ENCODE peak calls at places on chromosomes 5 and 9, in four cellular contexts. U is activated T-cell treated with anti-CD3 and anti-CD28 coated beads for 48 hours, O is posterior vena cava, K is mucosa of gallbladder. R is an unnamed sample.

GRCh38 chr5:80481019-80481893 is 6.6 kb upstream of the FAM151B start:
- DNase-seq in U (peak), K (peak), O (no peak), R (peak)

GRCh38 chr9:120481248-120481647 is 98.7 kb downstream of the CDK5RAP2 start:
- DNase-seq in U (no peak), K (no peak), O (no peak), R (no peak)

GRCh38 chr5:60960591-60960990 is 15.6 kb downstream of the NDUFAF2 start:
- DNase-seq in O (no peak), K (no peak), U (no peak), R (no peak)

GRCh38 chr5:157602505-157602904 is 26.9 kb upstream of the ADAM19 start:
- DNase-seq in O (no peak), U (peak), K (no peak), R (no peak)

GRCh38 chr5:56712895-56713565 is 102.3 kb upstream of the MAP3K1 start:
- DNase-seq in U (no peak), O (no peak), K (no peak), R (no peak)

GRCh38 chr9:127154390-127155191 is 32.2 kb upstream of the ANGPTL2 start:
- DNase-seq in O (peak), K (peak), U (no peak), R (peak)

GRCh38 chr5:139474815-139475791 is 4.3 kb downstream of the SMIM33 start:
- DNase-seq in K (no peak), U (no peak), O (no peak), R (no peak)

GRCh38 chr5:157907479-157907878 is 48.5 kb upstream of the CLINT1 start:
- DNase-seq in K (no peak), O (no peak), U (no peak), R (no peak)

GRCh38 chr5:110790673-110791072 is 51.9 kb downstream of the SLC25A46 start:
- DNase-seq in K (no peak), O (no peak), U (no peak), R (no peak)

GRCh38 chr5:77155179-77155839 is 55.2 kb upstream of the PDE8B start:
- DNase-seq in K (no peak), O (no peak), U (no peak), R (no peak)

GRCh38 chr5:144183254-144183889 is 12.7 kb downstream of the KCTD16 start:
- DNase-seq in U (no peak), O (no peak), K (no peak), R (no peak)

R was measured in left lobe of liver.